ENCODE peak calls at places on chromosomes 3 and 15, in ten cellular contexts. Q, T, R, W, L, N, C, I, E and Y are unnamed samples.

GRCh38 chr15:51083641-51084040 is 11.1 kb downstream of the TNFAIP8L3 start:
- DNase-seq in Q (no peak), C (no peak), I (no peak), T (no peak), E (no peak), N (no peak), L (no peak), R (no peak), W (no peak), Y (no peak)

GRCh38 chr15:99100245-99101173 is 4.4 kb upstream of the SYNM start:
- DNase-seq in N (no peak), R (no peak), I (peak; percentile 94), L (no peak), C (peak; percentile 17), T (peak; percentile 71), E (peak; percentile 86), W (peak; percentile 44), Q (peak; percentile 29), Y (peak; percentile 89)

GRCh38 chr15:73957276-73957675 is 31.0 kb downstream of the LOXL1 start:
- DNase-seq in C (no peak), L (no peak), T (no peak), E (no peak), R (no peak), Q (no peak), I (peak; percentile 62), N (no peak), W (no peak), Y (peak; percentile 51)

GRCh38 chr3:152417181-152417580 is 148.5 kb downstream of the MBNL1 start:
- DNase-seq in C (no peak), N (no peak), L (no peak), W (no peak), E (no peak), T (peak; percentile 27), Q (no peak), I (no peak), R (no peak), Y (no peak)

GRCh38 chr15:89184367-89184766 is 37.0 kb downstream of the RLBP1 start:
- DNase-seq in C (no peak), W (no peak), R (no peak), T (no peak), L (no peak), I (no peak), E (no peak), N (no peak), Q (no peak), Y (peak; percentile 55)

GRCh38 chr15:48325400-48325799 is 5.8 kb upstream of the DUT start:
- DNase-seq in E (no peak), L (no peak), C (no peak), Q (no peak), W (no peak), R (no peak), I (no peak), N (no peak), T (no peak), Y (no peak)

GRCh38 chr3:173267716-173268115 is 126.7 kb upstream of the SPATA16 start:
- DNase-seq in C (no peak), W (no peak), E (no peak), I (no peak), R (no peak), Q (no peak), L (no peak), N (no peak), T (no peak), Y (no peak)

GRCh38 chr3:78314327-78314726 is 1274.4 kb downstream of the ROBO2 start:
- DNase-seq in W (no peak), N (no peak), E (no peak), T (no peak), C (no peak), L (no peak), Q (no peak), I (no peak), R (no peak), Y (no peak)

GRCh38 chr3:47890832-47891620 is 88.1 kb downstream of the DHX30 start:
- DNase-seq in N (no peak), I (no peak), W (no peak), T (no peak), C (no peak), R (no peak), E (no peak), L (no peak), Q (no peak), Y (no peak)

GRCh38 chr3:46574881-46575576 is 8.9 kb upstream of the LRRC2 start:
- DNase-seq in N (no peak), R (no peak), W (no peak), Q (no peak), C (no peak), T (no peak), I (no peak), L (no peak), E (no peak), Y (no peak)

GRCh38 chr3:70990190-70990589 is 593.3 kb downstream of the FOXP1 start:
- DNase-seq in I (no peak), Q (no peak), N (no peak), E (no peak), W (no peak), R (no peak), L (no peak), C (no peak), T (peak; percentile 38), Y (no peak)

GRCh38 chr3:10627884-10628572 is 122.6 kb upstream of the ATP2B2 start:
- DNase-seq in W (no peak), R (no peak), T (no peak), I (no peak), L (no peak), C (no peak), Q (no peak), N (no peak), E (no peak), Y (peak; percentile 47)

GRCh38 chr3:8970971-8971589 is 7.8 kb upstream of the RAD18 start:
- DNase-seq in I (no peak), R (peak; percentile 52), Q (peak; percentile 56), L (peak; percentile 58), T (peak; percentile 71), N (no peak), E (peak; percentile 54), W (peak; percentile 36), C (peak; percentile 57), Y (no peak)